ENCODE peak calls at places on chromosomes 4 and X, in six cellular contexts. N is lower leg skin, R is pancreas, O is right atrium auricular region, C is cardiac muscle cell, U is body of pancreas. J is an unnamed sample.

GRCh38 chrX:28552882-28553829 is 34.1 kb upstream of the IL1RAPL1 start:
- DNase-seq in N (no peak), R (no peak), O (no peak), C (no peak), U (no peak), J (no peak)

GRCh38 chrX:129717902-129718301 is 20.9 kb upstream of the XPNPEP2 start:
- DNase-seq in N (peak), R (no peak), O (no peak), C (peak), U (no peak), J (no peak)

GRCh38 chr4:123351713-123352112 is 44.9 kb upstream of the SPRY1 start:
- DNase-seq in N (peak), R (peak), O (no peak), C (no peak), U (peak), J (no peak)

GRCh38 chr4:110508827-110509446 is 33.0 kb downstream of the ENPEP start:
- DNase-seq in N (no peak), R (no peak), O (no peak), C (peak), U (no peak), J (peak)

GRCh38 chr4:122842984-122843531 is 16.4 kb downstream of the FGF2 start:
- DNase-seq in N (no peak), R (no peak), O (no peak), C (no peak), U (peak), J (no peak)

GRCh38 chr4:140296335-140296753 is 77.1 kb upstream of the SCOC start:
- DNase-seq in N (peak), R (peak), O (peak), C (peak), U (peak), J (no peak)

GRCh38 chr4:35725131-35725530 is 519.2 kb downstream of the ARAP2 start:
- DNase-seq in N (no peak), R (no peak), O (no peak), C (no peak), U (no peak), J (peak)

GRCh38 chr4:148004228-148004813 is 272.4 kb downstream of the ARHGAP10 start:
- DNase-seq in N (peak), R (no peak), O (no peak), C (peak), U (no peak), J (peak)

GRCh38 chrX:23246001-23246400 is 88.6 kb upstream of the PTCHD1 start:
- DNase-seq in N (no peak), R (no peak), O (no peak), C (no peak), U (no peak), J (no peak)

GRCh38 chr4:151921811-151922210 is 161.0 kb upstream of the GATB start:
- DNase-seq in N (no peak), R (no peak), O (no peak), C (no peak), U (no peak), J (no peak)

GRCh38 chr4:34280131-34280530 is 1964.2 kb downstream of the ARAP2 start:
- DNase-seq in N (no peak), R (peak), O (no peak), C (no peak), U (peak), J (no peak)

GRCh38 chr4:34281826-34282225 is 1962.5 kb downstream of the ARAP2 start:
- DNase-seq in N (no peak), R (no peak), O (no peak), C (no peak), U (no peak), J (no peak)

DNA sequence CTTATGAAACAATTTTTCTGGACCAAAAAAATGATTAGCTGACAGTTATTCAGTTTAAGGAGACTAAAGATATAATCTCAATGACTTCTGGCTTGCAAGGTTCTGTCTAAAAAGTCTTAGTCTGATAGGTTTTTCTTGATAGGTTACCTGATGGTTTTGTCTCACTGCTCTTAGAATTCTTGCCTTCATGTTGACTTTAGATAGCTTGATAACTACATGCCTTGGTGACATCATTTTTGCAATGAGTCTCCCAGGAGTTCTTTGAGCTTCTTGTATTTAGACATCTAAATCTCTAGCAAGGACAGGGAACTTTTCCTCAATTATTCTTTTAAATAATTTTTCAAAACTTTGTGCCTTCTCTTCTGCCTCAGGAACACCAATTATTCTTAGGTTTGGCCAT is 1965.3 kb downstream of the ARAP2 start:
- DNase-seq in N (no peak), R (no peak), O (no peak), C (no peak), U (no peak), J (no peak)
- H3K4me3 ChIP-seq in N (no peak), R (no peak), O (no peak), C (no peak), U (no peak), J (no peak)

GRCh38 chr4:1377606-1378261 is 28.5 kb downstream of the NKX1-1 start:
- DNase-seq in N (peak), R (peak), O (no peak), C (no peak), U (peak), J (no peak)
- TF ChIP-seq CTCF in N (no peak), R (no peak), O (no peak), C (no peak), U (no peak), J (no peak)

GRCh38 chrX:13094374-13094773 is 50.0 kb upstream of the FAM9C start:
- DNase-seq in N (no peak), R (no peak), O (no peak), C (no peak), U (no peak), J (no peak)

GRCh38 chrX:13093489-13094140 is 49.2 kb upstream of the FAM9C start:
- DNase-seq in N (no peak), R (no peak), O (no peak), C (no peak), U (no peak), J (peak)

GRCh38 chrX:13091111-13091765 is 46.8 kb upstream of the FAM9C start:
- DNase-seq in N (no peak), R (no peak), O (no peak), C (peak), U (no peak), J (peak)

GRCh38 chrX:13090261-13091110 is 46.1 kb upstream of the FAM9C start:
- DNase-seq in N (no peak), R (no peak), O (no peak), C (peak), U (no peak), J (peak)

DNA sequence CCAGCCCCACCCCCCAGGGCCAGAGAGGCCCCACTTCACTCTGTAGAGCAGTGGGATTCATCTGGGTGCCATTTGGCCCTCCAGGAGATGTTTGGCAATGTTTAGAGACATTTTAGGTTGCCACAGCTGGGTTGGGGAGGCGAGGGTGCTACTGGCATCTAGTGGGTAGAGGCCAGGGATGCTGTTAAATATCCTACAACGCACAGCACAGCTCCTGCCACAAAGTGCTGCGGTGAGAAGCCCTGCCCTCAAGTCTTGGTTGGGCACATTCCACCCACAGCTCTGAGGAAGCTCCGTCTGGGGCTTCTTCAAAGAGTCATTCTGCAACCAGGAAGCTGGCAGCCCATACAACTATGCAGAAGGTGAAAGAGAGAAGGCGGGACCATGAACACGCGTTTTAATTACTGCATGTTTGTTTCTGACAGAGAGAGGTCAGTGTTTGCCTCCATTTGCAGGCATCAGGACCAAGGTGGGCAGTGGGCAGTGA is 48.1 kb upstream of the FAM9C start:
- DNase-seq in N (peak), R (no peak), O (no peak), C (no peak), U (no peak), J (peak)
- H3K4me3 ChIP-seq in N (no peak), R (no peak), O (no peak), C (no peak), U (no peak), J (peak)

GRCh38 chr4:165929662-165930061 is 56.6 kb downstream of the TLL1 start:
- DNase-seq in N (no peak), R (no peak), O (no peak), C (no peak), U (no peak), J (no peak)
- TF ChIP-seq CTCF in N (no peak), R (no peak), O (no peak), C (no peak), U (no peak), J (no peak)

GRCh38 chrX:18886344-18887161 is 97.4 kb downstream of the PHKA2 start:
- DNase-seq in N (peak), R (peak), O (peak), C (peak), U (peak), J (peak)

GRCh38 chrX:18887821-18888205 is 96.1 kb downstream of the PHKA2 start:
- DNase-seq in N (no peak), R (no peak), O (no peak), C (peak), U (no peak), J (no peak)

GRCh38 chrX:18886005-18886343 is 97.9 kb downstream of the PHKA2 start:
- DNase-seq in N (no peak), R (no peak), O (no peak), C (no peak), U (no peak), J (no peak)

GRCh38 chrX:18888281-18888680 is 95.6 kb downstream of the PHKA2 start:
- DNase-seq in N (no peak), R (no peak), O (no peak), C (no peak), U (no peak), J (no peak)

DNA sequence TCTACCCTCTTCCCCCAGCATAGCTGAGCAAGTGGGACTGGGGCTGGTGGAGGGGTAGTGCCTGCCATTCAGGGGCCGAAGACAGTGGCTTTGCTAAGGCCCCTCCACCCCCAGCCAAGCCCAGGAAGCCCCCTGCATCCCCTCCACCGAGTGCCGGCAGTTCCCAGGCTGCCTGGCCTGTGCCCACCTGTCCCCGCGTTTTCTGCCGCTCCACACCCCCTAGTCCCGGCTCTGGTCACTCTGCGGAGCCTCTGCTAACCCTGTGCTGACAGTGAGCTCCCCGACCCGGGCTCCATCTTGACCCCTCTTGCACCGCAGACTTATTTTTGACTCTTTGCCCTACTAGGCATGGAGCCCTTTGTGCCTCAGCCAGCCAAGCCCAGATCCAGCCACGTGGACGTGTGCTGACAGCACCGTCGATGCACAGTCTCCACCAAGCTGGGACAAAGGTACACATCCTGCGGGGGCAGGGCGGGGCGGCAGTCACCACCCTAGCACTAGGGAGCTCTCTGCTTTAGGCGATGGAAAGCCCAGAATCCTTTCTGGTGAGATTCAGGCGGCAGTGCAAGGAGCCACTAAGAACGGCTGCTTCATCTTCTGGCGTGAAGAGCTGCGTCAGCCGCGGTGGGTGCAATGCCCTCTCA is 96.6 kb downstream of the PHKA2 start:
- DNase-seq in N (no peak), R (no peak), O (peak), C (peak), U (no peak), J (no peak)
- H3K4me3 ChIP-seq in N (no peak), R (no peak), O (peak), C (no peak), U (no peak), J (peak)

GRCh38 chrX:25013593-25014365 is 2.0 kb downstream of the ARX start:
- DNase-seq in N (no peak), R (no peak), O (no peak), C (no peak), U (no peak), J (peak)

GRCh38 chrX:25011589-25012432 is 4.0 kb downstream of the ARX start:
- DNase-seq in N (no peak), R (no peak), O (no peak), C (no peak), U (no peak), J (no peak)

GRCh38 chrX:25010784-25011588 is 4.8 kb downstream of the ARX start:
- DNase-seq in N (no peak), R (no peak), O (no peak), C (no peak), U (no peak), J (no peak)

GRCh38 chrX:25012793-25013592 is 2.8 kb downstream of the ARX start:
- DNase-seq in N (no peak), R (no peak), O (no peak), C (no peak), U (no peak), J (peak)

DNA sequence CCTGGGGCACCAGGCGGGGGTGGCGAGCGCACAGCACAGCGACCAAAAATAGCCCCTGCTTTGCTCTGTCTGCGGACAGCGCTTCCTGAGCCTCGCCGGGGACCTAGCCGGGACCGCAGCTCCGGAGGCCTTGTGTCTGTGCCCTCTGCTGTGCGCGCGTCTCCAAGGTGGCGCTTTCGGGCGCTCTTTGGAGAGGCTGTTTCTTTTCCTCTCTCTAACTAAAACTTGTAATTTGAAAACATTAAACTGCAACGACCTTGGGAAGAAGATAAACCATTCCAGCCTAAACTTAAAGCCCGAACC is 3.4 kb downstream of the ARX start:
- DNase-seq in N (no peak), R (no peak), O (no peak), C (no peak), U (no peak), J (peak)
- TF ChIP-seq CTCF in N (no peak), R (no peak), O (no peak), C (no peak), U (no peak), J (no peak)

GRCh38 chrX:104113237-104113965 is 1.1 kb downstream of the ZCCHC18 start:
- DNase-seq in N (no peak), R (peak), O (no peak), C (peak), U (peak), J (peak)
- H3K4me3 ChIP-seq in N (no peak), R (no peak), O (peak), C (peak), U (no peak), J (peak)

GRCh38 chrX:17655232-17656034 is 81.9 kb upstream of the SCML1 start:
- DNase-seq in N (no peak), R (no peak), O (no peak), C (peak), U (no peak), J (no peak)
- TF ChIP-seq CTCF in N (no peak), R (no peak), O (no peak), C (no peak), U (no peak), J (no peak)

GRCh38 chrX:137565318-137565904 is 516 bp upstream of the ZIC3 start:
- DNase-seq in N (no peak), R (no peak), O (no peak), C (no peak), U (no peak), J (no peak)
- H3K4me3 ChIP-seq in N (peak), R (peak), O (peak), C (peak), U (peak), J (no peak)

GRCh38 chr4:1907848-1908525 is 36.8 kb downstream of the NSD2 start:
- DNase-seq in N (no peak), R (no peak), O (no peak), C (no peak), U (no peak), J (no peak)

GRCh38 chr4:1910643-1911042 is 39.5 kb downstream of the NSD2 start:
- DNase-seq in N (no peak), R (no peak), O (no peak), C (peak), U (peak), J (peak)
- TF ChIP-seq CTCF in N (no peak), R (no peak), O (peak), C (peak), U (no peak), J (peak)

J was measured in GM12865.